ENCODE peak calls at places on chromosome 1, in six cellular contexts. P is IMR-90, J is neuronal stem cell, Z is mesenchymal stem cell, B is trophoblast cell, D is H1. O is an unnamed sample.

GRCh38 chr1:59641861-59642260 is 172.9 kb upstream of the HOOK1 start:
- DNase-seq in P (no peak), Z (no peak), B (no peak), D (no peak), J (no peak), O (no peak)

GRCh38 chr1:48680411-48681035 is 96.2 kb downstream of the BEND5 start:
- DNase-seq in Z (no peak), P (no peak), B (no peak), J (no peak), D (no peak), O (peak)

GRCh38 chr1:225962440-225962975 is 21.5 kb upstream of the LEFTY2 start:
- DNase-seq in Z (no peak), J (no peak), D (no peak), P (no peak), B (no peak), O (peak)

GRCh38 chr1:204427302-204427701 is 15.7 kb upstream of the PPP1R15B start:
- DNase-seq in Z (no peak), P (no peak), D (no peak), J (no peak), B (no peak), O (no peak)

GRCh38 chr1:20974069-20974468 is 187.0 kb upstream of the HP1BP3 start:
- DNase-seq in D (no peak), Z (peak), J (no peak), B (no peak), P (peak), O (no peak)

GRCh38 chr1:214808845-214809460 is 206.0 kb downstream of the CENPF start:
- DNase-seq in D (no peak), P (peak), J (peak), Z (peak), B (no peak), O (no peak)

GRCh38 chr1:84103197-84103992 is 40.7 kb upstream of the PRKACB start:
- DNase-seq in D (no peak), P (peak), B (peak), Z (peak), J (peak), O (peak)

GRCh38 chr1:245310605-245311531 is 156.1 kb downstream of the KIF26B start:
- DNase-seq in D (no peak), P (no peak), Z (peak), J (peak), B (peak), O (peak)

GRCh38 chr1:107535091-107535490 is 394.3 kb downstream of the NTNG1 start:
- DNase-seq in D (no peak), Z (no peak), J (no peak), P (no peak), B (no peak), O (no peak)

GRCh38 chr1:172918478-172918877 is 132.3 kb downstream of the TNFSF18 start:
- DNase-seq in B (no peak), Z (no peak), D (no peak), P (no peak), J (no peak), O (no peak)

GRCh38 chr1:29574871-29575270 is 338.5 kb downstream of the PTPRU start:
- DNase-seq in P (no peak), Z (no peak), D (no peak), J (no peak), B (no peak), O (no peak)

GRCh38 chr1:206469933-206470691 is at the start of gene IKBKE:
- DNase-seq in D (no peak), J (no peak), P (peak), Z (peak), B (peak), O (peak)

GRCh38 chr1:213970193-213970592 is 17.6 kb upstream of the PROX1 start:
- DNase-seq in P (no peak), Z (no peak), J (no peak), B (no peak), D (no peak), O (no peak)

GRCh38 chr1:184637664-184638063 is 117.0 kb downstream of the EDEM3 start:
- DNase-seq in Z (no peak), J (no peak), D (no peak), B (no peak), P (no peak), O (no peak)

GRCh38 chr1:76351655-76352054 is 277.1 kb downstream of the ST6GALNAC3 start:
- DNase-seq in P (no peak), B (no peak), Z (no peak), D (no peak), J (no peak), O (no peak)

GRCh38 chr1:94528271-94528670 is 13.3 kb downstream of the F3 start:
- DNase-seq in J (no peak), Z (peak), B (no peak), P (peak), D (no peak), O (no peak)

GRCh38 chr1:118159578-118159977 is 25.4 kb downstream of the SPAG17 start:
- DNase-seq in J (no peak), D (no peak), B (no peak), P (no peak), Z (no peak), O (no peak)

DNA sequence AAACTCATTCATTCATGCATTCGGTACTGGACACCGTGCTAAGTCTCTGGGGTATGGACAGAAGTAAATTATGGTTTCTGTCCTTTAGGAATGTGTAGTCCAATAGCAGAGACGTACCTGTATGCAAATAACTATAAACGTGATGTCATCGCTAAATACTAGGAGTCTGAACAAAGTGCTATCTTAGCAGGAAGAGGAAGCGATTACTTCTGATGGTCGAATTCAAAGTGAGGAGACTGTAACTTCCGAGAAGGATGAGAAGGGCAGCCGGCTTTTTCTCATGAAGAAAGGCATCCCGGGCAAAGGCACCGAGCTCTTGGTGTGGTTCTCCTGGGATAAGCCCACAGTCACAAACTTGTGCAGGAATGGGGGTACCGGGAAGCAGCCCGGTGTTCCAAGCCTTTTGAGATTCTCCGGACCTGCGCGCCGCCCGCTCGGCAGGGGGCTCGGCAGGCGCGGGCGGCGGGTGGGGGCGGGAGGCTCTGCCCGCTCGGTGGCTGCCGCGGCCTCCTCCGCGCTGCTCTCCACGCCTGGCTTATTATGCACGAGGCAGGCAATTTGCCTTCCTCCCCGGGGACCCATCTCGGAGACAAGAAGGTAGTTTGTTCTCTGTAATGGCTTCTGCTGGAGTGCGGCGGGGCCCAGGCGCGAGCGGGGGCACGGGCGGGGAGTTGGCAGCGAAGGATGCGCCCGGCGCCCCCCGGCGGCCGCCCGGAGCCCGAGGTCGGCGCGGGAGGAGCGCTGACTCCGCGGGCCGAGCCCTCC is 67.5 kb upstream of the CD1D start:
- DNase-seq in Z (peak), D (no peak), B (no peak), J (peak), P (peak), O (peak)
- H2BK120ac ChIP-seq in Z (peak), D (no peak), B (no peak), J (peak), P (no peak), O (no peak)

GRCh38 chr1:67264899-67265298 is 42.8 kb upstream of the IL12RB2 start:
- DNase-seq in J (no peak), D (no peak), B (no peak), Z (no peak), P (no peak), O (no peak)

GRCh38 chr1:67257173-67257535 is 50.5 kb upstream of the IL12RB2 start:
- DNase-seq in J (no peak), B (no peak), Z (no peak), D (no peak), P (no peak), O (no peak)

GRCh38 chr1:67264152-67264551 is 43.5 kb upstream of the IL12RB2 start:
- DNase-seq in Z (no peak), J (no peak), B (no peak), D (no peak), P (no peak), O (no peak)

GRCh38 chr1:67262735-67263134 is 44.9 kb upstream of the IL12RB2 start:
- DNase-seq in P (no peak), J (no peak), B (no peak), D (no peak), Z (no peak), O (no peak)

DNA sequence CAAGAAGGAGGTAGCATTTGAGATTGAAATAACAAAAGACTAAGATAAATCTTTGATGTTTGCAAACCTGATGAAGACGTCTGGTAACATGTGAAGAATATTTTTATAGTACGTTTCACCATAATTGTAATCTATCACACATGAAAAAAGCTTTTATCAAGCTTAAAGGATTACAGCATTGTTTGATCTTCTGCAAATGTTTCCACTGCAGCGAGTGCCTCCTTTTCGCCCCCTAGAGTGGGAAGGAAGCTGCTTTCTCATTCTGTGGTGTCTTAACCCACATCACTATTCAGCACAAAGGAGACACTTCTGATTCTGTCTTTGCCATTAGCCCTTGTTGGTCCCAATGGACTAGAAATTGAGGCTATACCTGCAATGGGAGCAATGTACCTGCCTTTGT is 46.0 kb upstream of the IL12RB2 start:
- DNase-seq in Z (no peak), D (no peak), B (no peak), J (no peak), P (no peak), O (peak)
- H3K14ac ChIP-seq in Z (no peak), D (no peak), B (no peak), J (no peak), P (no peak), O (no peak)

DNA sequence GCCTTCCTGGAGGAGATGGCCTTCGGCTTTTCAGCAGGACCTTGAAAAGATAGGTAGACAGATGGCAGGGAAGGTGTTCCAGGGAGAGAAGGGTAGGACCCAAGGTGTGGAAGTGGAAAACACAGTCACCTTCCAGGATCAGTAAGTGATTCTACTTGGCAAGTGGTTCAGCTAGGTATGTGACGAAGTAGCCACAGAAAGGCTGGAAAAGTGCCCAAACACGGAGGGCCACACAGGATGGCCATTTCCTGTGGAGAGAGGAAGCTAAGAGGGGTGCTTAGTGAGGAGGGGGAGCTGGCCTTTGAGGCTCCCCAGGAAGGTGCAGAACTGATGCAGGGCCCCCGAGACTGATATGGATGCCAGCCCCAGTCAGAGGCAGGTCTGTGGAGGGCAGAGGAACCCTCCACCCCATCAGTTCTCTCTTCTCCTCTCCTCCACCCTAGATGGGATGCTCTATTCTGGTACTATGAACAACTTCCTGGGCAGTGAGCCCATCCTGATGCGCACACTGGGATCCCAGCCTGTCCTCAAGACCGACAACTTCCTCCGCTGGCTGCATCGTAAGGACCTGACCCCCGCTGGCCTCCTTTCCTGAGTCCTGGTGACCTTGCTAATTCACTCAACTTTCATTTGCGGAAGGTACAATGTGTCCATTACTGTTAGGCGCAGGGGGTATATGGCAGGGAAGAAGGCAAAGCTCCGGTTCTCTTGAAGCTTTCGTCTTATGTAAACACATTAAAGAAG is 6.8 kb downstream of the SEMA4A start:
- DNase-seq in J (no peak), B (no peak), Z (no peak), D (no peak), P (no peak), O (no peak)
- H2BK120ac ChIP-seq in J (no peak), B (no peak), Z (no peak), D (no peak), P (no peak), O (no peak)

GRCh38 chr1:151815716-151816327 is 10.6 kb upstream of the LINGO4 start:
- DNase-seq in D (no peak), J (no peak), B (no peak), Z (no peak), P (no peak), O (no peak)
- H3K14ac ChIP-seq in D (no peak), J (no peak), B (no peak), Z (no peak), P (no peak), O (no peak)